ENCODE peak calls at places on chromosomes 7 and 10, in eight cellular contexts. T is dorsolateral prefrontal cortex, P is cardiac muscle cell, W is HT1080, R is Right ventricle myocardium superior, S is lung, Q is H54, E is GM23248. C is an unnamed sample.

GRCh38 chr10:16843252-16843870 is 26.1 kb upstream of the RSU1 start:
- DNase-seq in E (peak), P (peak), Q (no peak), S (no peak), R (no peak), W (peak), T (no peak), C (peak)

GRCh38 chr10:24706479-24707118 is 17.1 kb downstream of the ARHGAP21 start:
- DNase-seq in W (peak), T (no peak), Q (no peak), R (no peak), E (peak), S (no peak), P (peak), C (peak)

GRCh38 chr7:29309041-29309860 is 114.7 kb downstream of the CHN2 start:
- DNase-seq in E (no peak), S (no peak), T (no peak), Q (no peak), W (no peak), R (no peak), P (peak), C (no peak)

GRCh38 chr7:78912781-78913180 is 540.7 kb downstream of the MAGI2 start:
- DNase-seq in Q (no peak), S (no peak), T (no peak), W (no peak), E (peak), P (peak), R (no peak), C (peak)

GRCh38 chr10:22633106-22633505 is 81.3 kb downstream of the PIP4K2A start:
- DNase-seq in W (no peak), R (no peak), S (no peak), T (no peak), Q (no peak), E (no peak), P (no peak), C (no peak)

GRCh38 chr10:70381491-70382421 is 669 bp downstream of the LRRC20 start:
- DNase-seq in P (peak), T (peak), W (peak), E (peak), Q (no peak), R (peak), S (no peak), C (peak)

GRCh38 chr10:15369642-15370211 is 1.4 kb downstream of the FAM171A1 start:
- DNase-seq in E (peak), P (peak), Q (no peak), T (no peak), W (peak), R (no peak), S (no peak), C (peak)

GRCh38 chr10:132264966-132265877 is 42.5 kb downstream of the STK32C start:
- DNase-seq in P (no peak), R (peak), E (peak), Q (no peak), T (no peak), S (no peak), W (no peak), C (peak)

GRCh38 chr10:88038268-88038667 is 174.8 kb downstream of the PTEN start:
- DNase-seq in E (peak), Q (no peak), W (no peak), S (no peak), T (no peak), R (no peak), P (peak), C (peak)

C was measured in adipocyte.